ENCODE peak calls at places on chromosomes 13 and 19, in four cellular contexts. D is K562, R is HepG2, C is GM12878. A is an unnamed sample. For H3K79me2, the result is how much of the 10 kb centered on the place peaks cover.

GRCh38 chr19:18814063-18814462 is 17.7 kb upstream of the UPF1 start:
- DNase-seq in D (no peak), R (no peak), C (no peak), A (no peak)

GRCh38 chr13:41740479-41740878 is 220.4 kb downstream of the VWA8 start:
- DNase-seq in D (no peak), R (no peak), C (no peak), A (no peak)

GRCh38 chr19:33434886-33435705 is 61.6 kb downstream of the CEBPG start:
- DNase-seq in D (no peak), R (no peak), C (no peak), A (peak)

GRCh38 chr19:33767898-33768413 is 28.7 kb upstream of the KCTD15 start:
- DNase-seq in D (peak), R (peak), C (no peak), A (no peak)

GRCh38 chr19:1668339-1669123 is 16.1 kb upstream of the TCF3 start:
- DNase-seq in D (no peak), R (no peak), C (no peak), A (no peak)

GRCh38 chr19:55156202-55157063 is 1.1 kb downstream of the TNNI3 start:
- DNase-seq in D (peak), R (peak), C (no peak), A (peak)

GRCh38 chr19:17886515-17886914 is 14.8 kb downstream of the SLC5A5 start:
- DNase-seq in D (no peak), R (no peak), C (peak), A (no peak)

GRCh38 chr13:52664269-52664668 is 11.6 kb downstream of the SUGT1 start:
- DNase-seq in D (no peak), R (no peak), C (no peak), A (no peak)

GRCh38 chr19:19451429-19452240 is 46.2 kb downstream of the GATAD2A start:
- DNase-seq in D (no peak), R (no peak), C (peak), A (no peak)

GRCh38 chr19:55044286-55044685 is 6.2 kb upstream of the GP6 start:
- DNase-seq in D (no peak), R (no peak), C (no peak), A (no peak)

GRCh38 chr13:47396915-47397314 is 500.1 kb upstream of the HTR2A start:
- DNase-seq in D (no peak), R (no peak), C (no peak), A (no peak)

GRCh38 chr13:113781571-113781970 is 22.5 kb downstream of the TMEM255B start:
- DNase-seq in D (no peak), R (no peak), C (no peak), A (no peak)

GRCh38 chr13:46995874-46996273 is 99.0 kb upstream of the HTR2A start:
- DNase-seq in D (no peak), R (no peak), C (peak), A (no peak)

GRCh38 chr13:25377244-25377962 is 5.6 kb downstream of the ATP8A2 start:
- DNase-seq in D (no peak), R (no peak), C (no peak), A (no peak)

GRCh38 chr13:93224545-93224944 is 2.1 kb upstream of the GPC6 start:
- DNase-seq in D (no peak), R (peak), C (no peak), A (no peak)

GRCh38 chr13:32165791-32166190 is 134.2 kb downstream of the FRY start:
- DNase-seq in D (no peak), R (no peak), C (no peak), A (no peak)

GRCh38 chr13:85772379-85772778 is 26.8 kb downstream of the SLITRK6 start:
- DNase-seq in D (no peak), R (peak), C (no peak), A (no peak)

GRCh38 chr19:16018801-16019551 is 57.3 kb upstream of the TPM4 start:
- DNase-seq in D (no peak), R (no peak), C (no peak), A (peak)
- TF ChIP-seq ZBTB33 in D (no peak), R (no peak), C (no peak), A (no peak)

GRCh38 chr19:48400018-48400742 is 6.7 kb downstream of the GRIN2D start:
- DNase-seq in D (peak), R (peak), C (no peak), A (peak)
- TF ChIP-seq TAF1 in D (no peak), R (peak), C (no peak), A (no peak)

GRCh38 chr13:99224019-99224418 is 23.4 kb downstream of the UBAC2 start:
- DNase-seq in D (no peak), R (no peak), C (no peak), A (no peak)
- H3K79me2 ChIP-seq in D (half or more), R (half or more), C (half or more), A (half or more)

DNA sequence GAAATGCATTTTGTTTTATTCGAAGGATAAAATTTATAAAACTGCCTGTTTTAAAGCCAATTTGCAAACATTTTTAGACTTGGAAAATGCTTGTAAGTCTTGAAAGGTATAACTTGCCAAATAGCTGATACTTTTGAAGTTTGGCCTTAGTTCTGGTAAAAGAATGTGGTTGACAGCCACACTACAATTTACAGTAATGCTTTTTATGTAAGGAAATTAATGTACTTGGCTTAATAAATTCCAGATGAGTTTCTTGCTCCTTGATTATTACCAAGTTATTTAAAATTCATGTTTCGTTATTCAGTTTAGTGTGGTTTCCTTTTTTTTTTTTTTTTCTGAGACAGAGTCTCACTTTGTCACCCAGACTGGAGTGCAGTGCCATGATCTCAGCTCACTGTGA is 14.9 kb downstream of the LMO7 start:
- DNase-seq in D (no peak), R (no peak), C (no peak), A (no peak)
- TF ChIP-seq ZBTB33 in D (no peak), R (no peak), C (no peak), A (no peak)

A was measured in SK-N-SH.